ENCODE peak calls at places on chromosomes 2 and 18, in seven cellular contexts. G is KG1; E is activated CD8-positive, alpha-beta T cell treated with anti-CD3 and anti-CD28 coated beads for 36 hours; I is stimulated activated CD4-positive, alpha-beta T cell treated with anti-CD3 and anti-CD28 coated beads, Interleukin-15, amount 100 ng/mL, for 1 hour; N is cortex of kidney; D is central memory CD4-positive, alpha-beta T cell; P is NK-92 treated with Interleukin-12 subunit alpha and Interleukin-12 subunit beta, amount 100 ng/mL, for 24 hours. S is an unnamed sample.

GRCh38 chr2:238220892-238221521 is 17.5 kb upstream of the ILKAP start:
- DNase-seq in G (no peak), E (no peak), I (no peak), N (no peak), D (no peak), P (no peak), S (no peak)

GRCh38 chr2:191857406-191857805 is 10.5 kb upstream of the CAVIN2 start:
- DNase-seq in G (no peak), E (no peak), I (no peak), N (no peak), D (no peak), P (no peak), S (no peak)

GRCh38 chr2:189641565-189641964 is 19.7 kb upstream of the ASNSD1 start:
- DNase-seq in G (no peak), E (peak), I (no peak), N (no peak), D (no peak), P (no peak), S (no peak)

GRCh38 chr2:237691908-237692600 is 64.7 kb downstream of the LRRFIP1 start:
- DNase-seq in G (peak), E (peak), I (peak), N (no peak), D (peak), P (peak), S (peak)

GRCh38 chr2:223789423-223789822 is 48.0 kb downstream of the AP1S3 start:
- DNase-seq in G (no peak), E (no peak), I (no peak), N (no peak), D (no peak), P (no peak), S (no peak)

GRCh38 chr2:129605654-129606053 is 373.8 kb upstream of the RAB6C start:
- DNase-seq in G (no peak), E (no peak), I (no peak), N (no peak), D (no peak), P (no peak), S (no peak)

GRCh38 chr2:195666113-195666712 is 9.2 kb downstream of the SLC39A10 start:
- DNase-seq in G (no peak), E (no peak), I (no peak), N (no peak), D (no peak), P (no peak), S (no peak)

GRCh38 chr2:239188536-239188935 is 212.3 kb downstream of the HDAC4 start:
- DNase-seq in G (no peak), E (no peak), I (no peak), N (no peak), D (no peak), P (no peak), S (no peak)

GRCh38 chr2:71880846-71881610 is 266.6 kb downstream of the CYP26B1 start:
- DNase-seq in G (no peak), E (no peak), I (no peak), N (no peak), D (no peak), P (no peak), S (no peak)

GRCh38 chr2:119233326-119234020 is 9.8 kb downstream of the STEAP3 start:
- DNase-seq in G (no peak), E (no peak), I (no peak), N (no peak), D (no peak), P (no peak), S (no peak)

GRCh38 chr2:187982668-187983067 is 309.0 kb upstream of the GULP1 start:
- DNase-seq in G (peak), E (no peak), I (no peak), N (no peak), D (no peak), P (no peak), S (no peak)

GRCh38 chr2:174963437-174964400 is 41.5 kb downstream of the CHN1 start:
- DNase-seq in G (no peak), E (no peak), I (no peak), N (no peak), D (no peak), P (no peak), S (no peak)

GRCh38 chr2:19689769-19690168 is 212.0 kb downstream of the TTC32 start:
- DNase-seq in G (no peak), E (no peak), I (no peak), N (no peak), D (no peak), P (no peak), S (no peak)

GRCh38 chr18:10261315-10262276 is 192.8 kb upstream of the APCDD1 start:
- DNase-seq in G (no peak), E (no peak), I (no peak), N (no peak), D (no peak), P (no peak), S (peak)

GRCh38 chr2:168192839-168193616 is 54.4 kb downstream of the STK39 start:
- DNase-seq in G (no peak), E (peak), I (no peak), N (no peak), D (peak), P (peak), S (peak)

GRCh38 chr2:217394510-217395351 is 534.9 kb upstream of the TNP1 start:
- DNase-seq in G (no peak), E (no peak), I (no peak), N (no peak), D (no peak), P (no peak), S (no peak)

GRCh38 chr2:171529914-171530313 is 7.6 kb downstream of the CYBRD1 start:
- DNase-seq in G (no peak), E (peak), I (no peak), N (no peak), D (no peak), P (no peak), S (no peak)

GRCh38 chr2:241256168-241256545 is 59.3 kb downstream of the HDLBP start:
- DNase-seq in G (no peak), E (no peak), I (no peak), N (no peak), D (no peak), P (no peak), S (no peak)

GRCh38 chr18:9613550-9614400 is 584 bp downstream of the PPP4R1 start:
- DNase-seq in G (peak), E (peak), I (peak), N (no peak), D (peak), P (peak), S (peak)

GRCh38 chr18:7476386-7476785 is 90.7 kb upstream of the PTPRM start:
- DNase-seq in G (no peak), E (no peak), I (no peak), N (no peak), D (no peak), P (no peak), S (no peak)

GRCh38 chr2:188478724-188479123 is 187.1 kb downstream of the GULP1 start:
- DNase-seq in G (no peak), E (no peak), I (no peak), N (no peak), D (no peak), P (no peak), S (no peak)

GRCh38 chr2:64404743-64405142 is 49.2 kb upstream of the LGALSL start:
- DNase-seq in G (no peak), E (no peak), I (no peak), N (no peak), D (no peak), P (no peak), S (no peak)

GRCh38 chr2:113179446-113180045 is 5.8 kb downstream of the PSD4 start:
- DNase-seq in G (no peak), E (no peak), I (no peak), N (no peak), D (no peak), P (no peak), S (no peak)

GRCh38 chr18:42977982-42978595 is 137.4 kb downstream of the RIT2 start:
- DNase-seq in G (no peak), E (no peak), I (no peak), N (no peak), D (no peak), P (no peak), S (no peak)

S was measured in DND-41.